ENCODE peak calls at places on chromosome 2, in seven cellular contexts. Q, U, O, L, Y, A and B are unnamed samples.

GRCh38 chr2:239824051-239824694 is 201.0 kb downstream of the NDUFA10 start:
- DNase-seq in U (no peak), Y (peak; percentile 51), A (no peak), Q (no peak), L (peak; percentile 1), O (no peak), B (peak; percentile 62)

GRCh38 chr2:62014102-62014501 is 108.6 kb downstream of the COMMD1 start:
- DNase-seq in U (peak; percentile 1), A (no peak), Q (peak; percentile 79), Y (no peak), O (peak; percentile 90), L (no peak), B (no peak)

GRCh38 chr2:215401896-215402379 is 33.9 kb downstream of the FN1 start:
- DNase-seq in L (no peak), U (no peak), A (no peak), O (no peak), Q (no peak), Y (no peak), B (peak; percentile 34)

GRCh38 chr2:199440118-199440517 is 17.6 kb downstream of the SATB2 start:
- DNase-seq in A (no peak), O (no peak), Q (no peak), U (no peak), L (no peak), Y (no peak), B (no peak)

GRCh38 chr2:212005077-212005671 is 533.4 kb downstream of the ERBB4 start:
- DNase-seq in O (peak; percentile 53), Y (no peak), A (no peak), L (peak; percentile 53), U (no peak), Q (peak; percentile 38), B (peak; percentile 44)

GRCh38 chr2:18432999-18433398 is 127.5 kb downstream of the RDH14 start:
- DNase-seq in Q (no peak), A (no peak), O (peak; percentile 68), L (no peak), U (no peak), Y (peak; percentile 44), B (no peak)

GRCh38 chr2:150219861-150220260 is 267.6 kb downstream of the RND3 start:
- DNase-seq in Y (no peak), A (no peak), O (no peak), U (no peak), Q (no peak), L (no peak), B (no peak)

GRCh38 chr2:219057709-219058540 is 2.8 kb downstream of the IHH start:
- DNase-seq in O (peak; percentile 89), Q (peak; percentile 88), Y (peak; percentile 76), U (no peak), A (no peak), L (peak; percentile 72), B (peak; percentile 66)

GRCh38 chr2:220961461-220961860 is 610.6 kb downstream of the EPHA4 start:
- DNase-seq in U (no peak), O (no peak), Q (no peak), A (no peak), L (no peak), Y (no peak), B (no peak)

GRCh38 chr2:220654322-220654721 is 917.8 kb downstream of the EPHA4 start:
- DNase-seq in O (no peak), L (no peak), U (no peak), A (no peak), Y (no peak), Q (no peak), B (no peak)

GRCh38 chr2:157315901-157316300 is 9.7 kb downstream of the ERMN start:
- DNase-seq in L (no peak), Q (no peak), U (no peak), Y (no peak), A (no peak), O (no peak), B (no peak)